ENCODE peak calls at places on chromosomes 2 and 18, in eight cellular contexts. C, L, I, Q, W, M, F and B are unnamed samples.

GRCh38 chr2:163657257-163657656 is 78.6 kb downstream of the FIGN start:
- DNase-seq in C (no peak), L (no peak), I (peak), Q (peak), W (no peak), M (no peak), F (no peak), B (peak)

GRCh38 chr18:55509631-55510372 is 78.2 kb downstream of the TCF4 start:
- DNase-seq in C (no peak), L (peak), I (peak), Q (peak), W (no peak), M (no peak), F (peak), B (peak)

GRCh38 chr2:35873921-35874320 is 481.7 kb upstream of the CRIM1 start:
- DNase-seq in C (no peak), L (no peak), I (no peak), Q (no peak), W (no peak), M (no peak), F (no peak), B (no peak)

GRCh38 chr2:218448934-218449333 is 30.0 kb downstream of the VIL1 start:
- DNase-seq in C (peak), L (no peak), I (no peak), Q (peak), W (no peak), M (peak), F (peak), B (peak)

GRCh38 chr2:113848758-113849460 is 41.0 kb upstream of the ACTR3 start:
- DNase-seq in C (peak), L (no peak), I (no peak), Q (peak), W (no peak), M (no peak), F (no peak), B (no peak)

GRCh38 chr2:177169810-177170514 is 42.6 kb upstream of the HNRNPA3 start:
- DNase-seq in C (no peak), L (peak), I (no peak), Q (no peak), W (no peak), M (no peak), F (no peak), B (no peak)

GRCh38 chr2:219954331-219954730 is 326.9 kb downstream of the SLC4A3 start:
- DNase-seq in C (no peak), L (no peak), I (no peak), Q (peak), W (no peak), M (no peak), F (no peak), B (no peak)

GRCh38 chr2:71830497-71831207 is 317.0 kb downstream of the CYP26B1 start:
- DNase-seq in C (no peak), L (no peak), I (no peak), Q (peak), W (no peak), M (no peak), F (peak), B (peak)

GRCh38 chr2:99420031-99420430 is 69.8 kb downstream of the REV1 start:
- DNase-seq in C (no peak), L (no peak), I (no peak), Q (no peak), W (no peak), M (no peak), F (no peak), B (peak)

GRCh38 chr2:157866202-157866601 is 9.9 kb downstream of the ACVR1 start:
- DNase-seq in C (no peak), L (no peak), I (peak), Q (peak), W (no peak), M (no peak), F (peak), B (peak)

GRCh38 chr2:105412584-105412983 is 13.7 kb upstream of the FHL2 start:
- DNase-seq in C (no peak), L (no peak), I (no peak), Q (no peak), W (no peak), M (no peak), F (no peak), B (no peak)

DNA sequence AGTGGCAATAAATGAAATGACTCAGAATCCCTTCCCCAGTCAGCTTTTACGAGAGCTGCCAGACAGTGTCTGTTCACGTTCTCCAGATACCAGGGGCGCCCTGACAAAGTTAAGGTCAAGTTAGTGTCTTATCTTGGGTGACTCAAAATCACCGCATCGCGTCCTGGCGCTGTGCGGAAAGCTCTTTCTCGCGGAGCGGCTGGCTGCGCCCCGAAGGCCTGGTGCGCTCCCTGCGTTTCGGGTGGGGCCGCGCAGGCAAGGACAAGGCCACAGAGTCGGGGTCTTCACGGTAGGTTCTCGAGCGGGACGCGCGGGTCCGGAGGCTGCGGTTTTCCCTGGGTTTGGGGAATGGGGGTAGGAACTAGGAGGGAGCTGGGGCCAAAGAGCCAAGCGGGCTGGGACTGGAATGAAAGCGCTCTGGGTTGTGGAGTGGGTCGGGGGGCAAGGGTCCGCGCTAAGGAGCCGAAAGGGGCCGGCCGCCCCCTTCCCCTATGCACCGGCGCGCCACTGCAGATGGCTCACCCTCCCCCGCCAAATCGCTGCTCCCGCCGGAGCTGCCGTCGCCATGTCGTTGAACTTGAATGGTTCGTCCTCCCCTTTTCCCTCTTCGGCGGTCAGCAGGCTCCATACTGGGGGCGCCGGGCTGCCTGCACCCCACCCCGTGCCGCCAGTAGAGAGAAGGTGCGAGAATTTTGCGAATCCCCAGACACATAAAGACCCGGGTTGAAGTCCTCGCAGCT is 2.6 kb upstream of the HOXD11 start:
- DNase-seq in C (peak), L (no peak), I (no peak), Q (peak), W (no peak), M (peak), F (peak), B (no peak)
- H3K4me3 ChIP-seq in C (peak), L (no peak), I (no peak), Q (no peak), W (no peak), M (peak), F (peak), B (no peak)

GRCh38 chr2:168801961-168802824 is at the start of gene NOSTRIN:
- DNase-seq in C (peak), L (no peak), I (no peak), Q (peak), W (no peak), M (no peak), F (peak), B (peak)
- TF ChIP-seq CTCF in C (no peak), L (no peak), I (no peak), Q (no peak), W (no peak), M (no peak), F (no peak), B (no peak)

GRCh38 chr2:2708575-2708974 is 377.5 kb upstream of the MYT1L start:
- DNase-seq in C (no peak), L (no peak), I (no peak), Q (no peak), W (no peak), M (no peak), F (no peak), B (no peak)

GRCh38 chr2:2705871-2706270 is 374.8 kb upstream of the MYT1L start:
- DNase-seq in C (no peak), L (no peak), I (no peak), Q (no peak), W (no peak), M (no peak), F (no peak), B (no peak)

GRCh38 chr2:2709091-2709770 is 378.2 kb upstream of the MYT1L start:
- DNase-seq in C (no peak), L (no peak), I (no peak), Q (no peak), W (no peak), M (no peak), F (no peak), B (no peak)

GRCh38 chr2:2706306-2706705 is 375.2 kb upstream of the MYT1L start:
- DNase-seq in C (no peak), L (no peak), I (no peak), Q (no peak), W (no peak), M (no peak), F (no peak), B (no peak)

DNA sequence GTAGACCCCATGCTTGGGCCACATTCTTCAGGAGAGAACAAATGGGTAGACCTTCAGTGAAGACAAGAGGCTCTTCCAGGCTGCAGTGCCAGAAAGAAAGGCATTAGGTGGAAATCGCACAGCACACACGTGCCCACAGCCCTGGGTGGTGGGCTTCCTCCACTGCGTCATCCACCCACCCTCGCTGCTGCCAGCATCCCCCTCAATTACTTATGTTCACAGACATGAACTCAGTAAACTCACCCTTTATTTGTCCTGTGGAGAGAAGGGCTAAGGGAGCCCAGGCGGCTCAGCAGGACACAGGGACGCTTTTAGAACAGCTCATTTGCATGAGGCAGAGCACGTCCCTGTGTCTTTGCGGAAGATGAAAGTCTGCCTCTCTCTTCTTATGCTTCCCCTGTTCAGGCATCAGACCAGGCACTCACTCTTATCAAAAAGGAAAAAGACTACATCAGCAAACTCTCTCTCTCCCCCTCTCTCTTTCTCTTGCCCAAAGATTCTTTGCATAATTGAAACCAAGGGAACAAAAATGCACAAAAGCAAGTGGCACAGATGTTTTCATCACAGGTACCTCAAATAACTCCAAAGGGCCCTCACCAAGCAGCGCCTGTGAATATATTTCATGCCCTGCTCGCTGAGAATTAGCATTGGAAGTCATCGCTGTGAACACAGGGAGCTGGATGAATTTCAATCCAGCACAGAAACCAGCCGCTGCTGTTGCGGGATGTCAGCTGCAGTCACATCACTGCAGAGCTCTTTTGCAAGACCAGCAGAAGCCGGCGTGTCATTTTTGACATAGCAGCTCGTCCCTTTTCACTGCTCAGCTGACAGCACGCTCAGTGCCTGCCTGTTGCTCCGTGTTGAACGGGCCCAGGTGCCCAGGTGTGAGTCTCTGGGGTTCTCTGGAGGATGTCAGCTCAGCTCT is 376.3 kb upstream of the MYT1L start:
- DNase-seq in C (no peak), L (peak), I (no peak), Q (no peak), W (no peak), M (no peak), F (no peak), B (no peak)
- H3K4me3 ChIP-seq in C (no peak), L (no peak), I (no peak), Q (no peak), W (no peak), M (no peak), F (no peak), B (no peak)

GRCh38 chr2:79980816-79981215 is 323.7 kb downstream of the LRRTM1 start:
- DNase-seq in C (no peak), L (no peak), I (no peak), Q (no peak), W (no peak), M (no peak), F (no peak), B (no peak)

GRCh38 chr2:79984476-79984875 is 320.1 kb downstream of the LRRTM1 start:
- DNase-seq in C (no peak), L (no peak), I (no peak), Q (peak), W (no peak), M (no peak), F (no peak), B (no peak)

GRCh38 chr2:79980116-79980515 is 324.4 kb downstream of the LRRTM1 start:
- DNase-seq in C (no peak), L (no peak), I (no peak), Q (no peak), W (no peak), M (no peak), F (no peak), B (no peak)

GRCh38 chr2:79981316-79981715 is 323.2 kb downstream of the LRRTM1 start:
- DNase-seq in C (no peak), L (no peak), I (no peak), Q (no peak), W (no peak), M (no peak), F (no peak), B (no peak)

GRCh38 chr2:79982445-79982844 is 322.1 kb downstream of the LRRTM1 start:
- DNase-seq in C (no peak), L (peak), I (no peak), Q (no peak), W (no peak), M (no peak), F (no peak), B (no peak)
- TF ChIP-seq CTCF in C (no peak), L (peak), I (peak), Q (peak), W (no peak), M (peak), F (peak), B (no peak)